ENCODE peak calls at places on chromosomes 12 and 14, in nine cellular contexts. D, N, M, I, K, V, Z, W and E are unnamed samples.

GRCh38 chr14:93592786-93593185 is 162.0 kb downstream of the UNC79 start:
- DNase-seq in Z (no peak), M (no peak), I (no peak), V (no peak), K (no peak), N (no peak), W (no peak), D (no peak), E (no peak)

GRCh38 chr14:91732439-91732838 is 553 bp upstream of the CATSPERB start:
- DNase-seq in W (no peak), K (no peak), N (no peak), M (no peak), D (no peak), I (no peak), Z (no peak), V (no peak), E (no peak)

GRCh38 chr14:101116065-101116464 is 212.5 kb upstream of the RTL1 start:
- DNase-seq in M (no peak), W (no peak), Z (no peak), V (no peak), D (no peak), I (no peak), K (no peak), N (no peak), E (no peak)

GRCh38 chr14:22458737-22459136 is 130.3 kb downstream of the DAD1 start:
- DNase-seq in M (no peak), W (no peak), Z (no peak), N (no peak), V (no peak), D (no peak), K (no peak), I (no peak), E (no peak)

GRCh38 chr12:96136129-96136528 is 58.0 kb upstream of the ELK3 start:
- DNase-seq in W (peak; percentile 6), M (no peak), N (peak; percentile 93), I (no peak), K (no peak), Z (no peak), D (no peak), V (no peak), E (no peak)

GRCh38 chr12:96194901-96195844 is 998 bp downstream of the ELK3 start:
- DNase-seq in V (peak; percentile 56), K (peak; percentile 30), I (no peak), Z (peak; percentile 91), N (peak; percentile 94), M (peak; percentile 80), W (no peak), D (peak; percentile 67), E (peak; percentile 45)

GRCh38 chr12:104462931-104463339 is 6.2 kb downstream of the CHST11 start:
- DNase-seq in W (no peak), K (no peak), Z (peak; percentile 89), N (no peak), D (no peak), V (no peak), M (peak; percentile 64), I (no peak), E (peak; percentile 29)

GRCh38 chr12:98698603-98699463 is 53.7 kb downstream of the APAF1 start:
- DNase-seq in M (peak; percentile 73), I (no peak), W (peak; percentile 44), Z (peak; percentile 78), D (peak; percentile 56), K (peak; percentile 41), N (peak; percentile 55), V (peak; percentile 54), E (peak; percentile 11)

GRCh38 chr12:54421873-54422250 is 2.8 kb upstream of the ITGA5 start:
- DNase-seq in I (no peak), K (no peak), Z (no peak), W (no peak), N (no peak), D (no peak), V (no peak), M (peak; percentile 32), E (no peak)

GRCh38 chr12:117481470-117481869 is 120.0 kb upstream of the NOS1 start:
- DNase-seq in D (no peak), Z (no peak), M (no peak), V (no peak), W (no peak), N (peak; percentile 3), K (no peak), I (no peak), E (no peak)

GRCh38 chr14:105838591-105839424 is 312.4 kb downstream of the TMEM121 start:
- DNase-seq in D (no peak), W (no peak), V (no peak), Z (no peak), I (peak; percentile 66), N (no peak), K (no peak), M (no peak), E (no peak)
- H3K9me3 ChIP-seq in D (no peaks in the 10 kb centered on the region), W (no peaks in the 10 kb centered on the region), V (no peaks in the 10 kb centered on the region), Z (no peaks in the 10 kb centered on the region), I (no peaks in the 10 kb centered on the region), N (no peaks in the 10 kb centered on the region), K (no peaks in the 10 kb centered on the region), M (no peaks in the 10 kb centered on the region), E (no peaks in the 10 kb centered on the region)

GRCh38 chr14:43005807-43006206 is 1399.1 kb downstream of the LRFN5 start:
- DNase-seq in V (no peak), N (no peak), Z (no peak), I (no peak), W (no peak), D (no peak), K (no peak), M (no peak), E (no peak)
- H3K9me3 ChIP-seq in V (peaks cover 43% of the 10 kb centered on the region), N (no peaks in the 10 kb centered on the region), Z (no peaks in the 10 kb centered on the region), I (peaks cover 72% of the 10 kb centered on the region), W (peaks cover 59% of the 10 kb centered on the region), D (no peaks in the 10 kb centered on the region), K (peaks cover 92% of the 10 kb centered on the region), M (no peaks in the 10 kb centered on the region), E (no peaks in the 10 kb centered on the region)

GRCh38 chr12:132949936-132950837 is 5.9 kb downstream of the ZNF605 start:
- DNase-seq in N (no peak), M (peak; percentile 26), K (no peak), I (no peak), W (no peak), V (no peak), Z (no peak), D (no peak), E (no peak)

GRCh38 chr12:132948146-132949066 is 7.7 kb downstream of the ZNF605 start:
- DNase-seq in K (no peak), N (no peak), M (peak; percentile 24), I (no peak), D (no peak), V (no peak), W (no peak), Z (no peak), E (no peak)

GRCh38 chr12:132945806-132946506 is 10.2 kb downstream of the ZNF605 start:
- DNase-seq in Z (no peak), N (no peak), I (no peak), M (no peak), W (no peak), D (no peak), V (no peak), K (no peak), E (no peak)

GRCh38 chr12:132942611-132943010 is 13.5 kb downstream of the ZNF605 start:
- DNase-seq in M (no peak), I (no peak), K (no peak), D (no peak), V (no peak), W (no peak), Z (no peak), N (no peak), E (no peak)

GRCh38 chr12:132946507-132946820 is 9.6 kb downstream of the ZNF605 start:
- DNase-seq in I (no peak), V (no peak), K (no peak), Z (no peak), N (no peak), W (no peak), D (no peak), M (no peak), E (no peak)
- H3K9me3 ChIP-seq in I (peaks cover 97% of the 10 kb centered on the region), V (peaks cover 89% of the 10 kb centered on the region), K (peaks cover 99% of the 10 kb centered on the region), Z (peaks cover 49% of the 10 kb centered on the region), N (peaks cover 28% of the 10 kb centered on the region), W (peaks cover 90% of the 10 kb centered on the region), D (no peaks in the 10 kb centered on the region), M (peaks cover 6% of the 10 kb centered on the region), E (peaks cover 5% of the 10 kb centered on the region)

GRCh38 chr14:30034049-30034635 is 106.5 kb upstream of the PRKD1 start:
- DNase-seq in V (no peak), K (no peak), Z (no peak), M (no peak), D (no peak), N (peak; percentile 29), I (no peak), W (no peak), E (no peak)
- H3K9me3 ChIP-seq in V (peaks cover 7% of the 10 kb centered on the region), K (peaks cover 20% of the 10 kb centered on the region), Z (no peaks in the 10 kb centered on the region), M (no peaks in the 10 kb centered on the region), D (no peaks in the 10 kb centered on the region), N (no peaks in the 10 kb centered on the region), I (peaks cover 24% of the 10 kb centered on the region), W (peaks cover 22% of the 10 kb centered on the region), E (no peaks in the 10 kb centered on the region)

GRCh38 chr12:130500835-130501330 is 163.2 kb downstream of the PIWIL1 start:
- DNase-seq in V (no peak), M (no peak), Z (no peak), D (no peak), I (no peak), K (no peak), N (no peak), W (no peak), E (no peak)
- H3K9me3 ChIP-seq in V (no peaks in the 10 kb centered on the region), M (no peaks in the 10 kb centered on the region), Z (no peaks in the 10 kb centered on the region), D (no peaks in the 10 kb centered on the region), I (no peaks in the 10 kb centered on the region), K (no peaks in the 10 kb centered on the region), N (no peaks in the 10 kb centered on the region), W (no peaks in the 10 kb centered on the region), E (no peaks in the 10 kb centered on the region)

GRCh38 chr14:55533960-55534359 is 46.0 kb upstream of the KTN1 start:
- DNase-seq in Z (no peak), V (no peak), I (no peak), D (no peak), K (no peak), N (peak; percentile 40), W (no peak), M (no peak), E (no peak)

GRCh38 chr14:55532645-55533309 is 47.2 kb upstream of the KTN1 start:
- DNase-seq in K (no peak), W (no peak), M (no peak), Z (no peak), V (no peak), N (no peak), D (no peak), I (no peak), E (no peak)

GRCh38 chr14:55537782-55538181 is 42.2 kb upstream of the KTN1 start:
- DNase-seq in I (no peak), M (no peak), D (no peak), W (no peak), V (no peak), N (no peak), Z (no peak), K (no peak), E (no peak)

GRCh38 chr14:55535521-55536207 is 44.3 kb upstream of the KTN1 start:
- DNase-seq in I (no peak), N (peak; percentile 59), Z (no peak), V (no peak), K (no peak), W (no peak), M (no peak), D (no peak), E (no peak)

DNA sequence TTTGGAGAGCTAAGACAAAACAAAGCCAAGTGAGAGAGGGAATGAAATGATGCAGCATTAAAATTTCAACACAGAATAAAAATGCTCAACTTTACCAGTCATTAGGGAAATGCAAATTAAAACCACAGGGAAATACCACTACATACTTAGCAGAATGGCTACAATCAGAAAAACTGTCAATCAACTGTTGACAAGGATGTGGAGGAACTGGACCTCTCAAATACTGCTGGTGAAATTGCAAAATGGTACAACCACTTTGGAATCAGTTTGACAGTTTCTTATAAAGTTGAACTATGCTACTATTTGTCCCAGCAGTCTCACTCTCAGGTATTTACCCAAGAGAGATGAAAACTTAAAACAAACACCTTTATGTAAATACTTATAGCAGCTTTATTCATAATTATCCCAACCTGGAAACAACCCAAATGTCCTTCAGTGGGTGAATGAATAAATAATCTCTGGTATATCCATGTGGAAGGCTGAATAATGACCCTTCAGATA is 43.7 kb upstream of the KTN1 start:
- DNase-seq in V (no peak), K (no peak), N (peak; percentile 25), I (no peak), Z (no peak), W (no peak), D (no peak), M (no peak), E (no peak)
- H3K9me3 ChIP-seq in V (peaks cover 11% of the 10 kb centered on the region), K (peaks cover 16% of the 10 kb centered on the region), N (no peaks in the 10 kb centered on the region), I (peaks cover 6% of the 10 kb centered on the region), Z (peaks cover 2% of the 10 kb centered on the region), W (peaks cover 16% of the 10 kb centered on the region), D (no peaks in the 10 kb centered on the region), M (no peaks in the 10 kb centered on the region), E (no peaks in the 10 kb centered on the region)